ENCODE peak calls at places on chromosomes 16 and 17, in seven cellular contexts. One of them, this sample, is unnamed.
A peak's percentile ranks its signal among the peaks of the same experiment; 100 is the strongest.

GRCh38 chr17:58534901-58535421 is 20.5 kb upstream of the MTMR4 start:
- DNase-seq in lung: no peak
- DNase-seq in spleen: peak; percentile 21
- DNase-seq in keratinocyte: no peak
- DNase-seq in sigmoid colon: no peak
- DNase-seq in dorsolateral prefrontal cortex: no peak
- DNase-seq in AG10803: peak; percentile 69
- DNase-seq in this sample: no peak

GRCh38 chr16:85969159-85969558 is 70.2 kb downstream of the IRF8 start:
- DNase-seq in lung: no peak
- DNase-seq in spleen: no peak
- DNase-seq in keratinocyte: no peak
- DNase-seq in sigmoid colon: no peak
- DNase-seq in dorsolateral prefrontal cortex: no peak
- DNase-seq in AG10803: peak; percentile 30
- DNase-seq in this sample: no peak

GRCh38 chr16:35559911-35560636 is 2100.7 kb downstream of the TP53TG3F start:
- DNase-seq in lung: no peak
- DNase-seq in spleen: no peak
- DNase-seq in keratinocyte: no peak
- DNase-seq in sigmoid colon: no peak
- DNase-seq in dorsolateral prefrontal cortex: no peak
- DNase-seq in AG10803: no peak
- DNase-seq in this sample: no peak

GRCh38 chr16:76277099-76278030 is at the start of gene CNTNAP4:
- DNase-seq in lung: no peak
- DNase-seq in spleen: no peak
- DNase-seq in keratinocyte: no peak
- DNase-seq in sigmoid colon: peak; percentile 81
- DNase-seq in dorsolateral prefrontal cortex: peak; percentile 87
- DNase-seq in AG10803: no peak
- DNase-seq in this sample: no peak

GRCh38 chr17:2120550-2121335 is 65.8 kb downstream of the HIC1 start:
- DNase-seq in lung: no peak
- DNase-seq in spleen: no peak
- DNase-seq in keratinocyte: no peak
- DNase-seq in sigmoid colon: no peak
- DNase-seq in dorsolateral prefrontal cortex: no peak
- DNase-seq in AG10803: peak; percentile 85
- DNase-seq in this sample: no peak

GRCh38 chr17:45225964-45226530 is 4.4 kb downstream of the FMNL1 start:
- DNase-seq in lung: peak; percentile 80
- DNase-seq in spleen: peak; percentile 99
- DNase-seq in keratinocyte: no peak
- DNase-seq in sigmoid colon: peak; percentile 86
- DNase-seq in dorsolateral prefrontal cortex: no peak
- DNase-seq in AG10803: no peak
- DNase-seq in this sample: no peak

GRCh38 chr16:68921654-68922053 is 78.3 kb downstream of the TANGO6 start:
- DNase-seq in lung: no peak
- DNase-seq in spleen: no peak
- DNase-seq in keratinocyte: peak; percentile 83
- DNase-seq in sigmoid colon: no peak
- DNase-seq in dorsolateral prefrontal cortex: no peak
- DNase-seq in AG10803: no peak
- DNase-seq in this sample: peak; percentile 82

GRCh38 chr16:56102159-56102798 is 89.0 kb upstream of the GNAO1 start:
- DNase-seq in lung: no peak
- DNase-seq in spleen: no peak
- DNase-seq in keratinocyte: no peak
- DNase-seq in sigmoid colon: peak; percentile 81
- DNase-seq in dorsolateral prefrontal cortex: no peak
- DNase-seq in AG10803: peak; percentile 3
- DNase-seq in this sample: no peak

GRCh38 chr16:86019446-86020047 is 120.6 kb downstream of the IRF8 start:
- DNase-seq in lung: no peak
- DNase-seq in spleen: no peak
- DNase-seq in keratinocyte: no peak
- DNase-seq in sigmoid colon: peak; percentile 41
- DNase-seq in dorsolateral prefrontal cortex: no peak
- DNase-seq in AG10803: no peak
- DNase-seq in this sample: no peak

GRCh38 chr17:51805765-51806164 is 352.7 kb downstream of the CA10 start:
- DNase-seq in lung: no peak
- DNase-seq in spleen: no peak
- DNase-seq in keratinocyte: no peak
- DNase-seq in sigmoid colon: no peak
- DNase-seq in dorsolateral prefrontal cortex: no peak
- DNase-seq in AG10803: no peak
- DNase-seq in this sample: no peak

GRCh38 chr17:71764507-71764906 is 356.3 kb upstream of the SOX9 start:
- DNase-seq in lung: no peak
- DNase-seq in spleen: no peak
- DNase-seq in keratinocyte: no peak
- DNase-seq in sigmoid colon: no peak
- DNase-seq in dorsolateral prefrontal cortex: no peak
- DNase-seq in AG10803: no peak
- DNase-seq in this sample: no peak

GRCh38 chr17:44346064-44346844 is 1.2 kb downstream of the GRN start:
- DNase-seq in lung: no peak
- DNase-seq in spleen: no peak
- DNase-seq in keratinocyte: no peak
- DNase-seq in sigmoid colon: no peak
- DNase-seq in dorsolateral prefrontal cortex: no peak
- DNase-seq in AG10803: no peak
- DNase-seq in this sample: no peak

GRCh38 chr17:76562734-76563148 is 22.9 kb downstream of the PRCD start:
- DNase-seq in lung: no peak
- DNase-seq in spleen: no peak
- DNase-seq in keratinocyte: no peak
- DNase-seq in sigmoid colon: no peak
- DNase-seq in dorsolateral prefrontal cortex: no peak
- DNase-seq in AG10803: peak; percentile 88
- DNase-seq in this sample: no peak

GRCh38 chr16:75580-76501 is 2.2 kb upstream of the MPG start:
- DNase-seq in lung: peak; percentile 73
- DNase-seq in spleen: no peak
- DNase-seq in keratinocyte: no peak
- DNase-seq in sigmoid colon: peak; percentile 95
- DNase-seq in dorsolateral prefrontal cortex: no peak
- DNase-seq in AG10803: peak; percentile 93
- DNase-seq in this sample: no peak
- H3K4me3 ChIP-seq in lung: no peak overlapping the region
- H3K4me3 ChIP-seq in spleen: no peak overlapping the region
- H3K4me3 ChIP-seq in keratinocyte: no peak overlapping the region
- H3K4me3 ChIP-seq in sigmoid colon: no peak overlapping the region
- H3K4me3 ChIP-seq in dorsolateral prefrontal cortex: no peak overlapping the region
- H3K4me3 ChIP-seq in AG10803: peak overlapping the region; percentile 9
- H3K4me3 ChIP-seq in this sample: no peak overlapping the region

GRCh38 chr17:36919407-36919968 is 17.8 kb upstream of the LHX1 start:
- DNase-seq in lung: no peak
- DNase-seq in spleen: no peak
- DNase-seq in keratinocyte: no peak
- DNase-seq in sigmoid colon: no peak
- DNase-seq in dorsolateral prefrontal cortex: no peak
- DNase-seq in AG10803: no peak
- DNase-seq in this sample: no peak

GRCh38 chr17:36922175-36922574 is 15.1 kb upstream of the LHX1 start:
- DNase-seq in lung: no peak
- DNase-seq in spleen: no peak
- DNase-seq in keratinocyte: no peak
- DNase-seq in sigmoid colon: no peak
- DNase-seq in dorsolateral prefrontal cortex: no peak
- DNase-seq in AG10803: no peak
- DNase-seq in this sample: no peak

GRCh38 chr17:36921131-36921851 is 16.0 kb upstream of the LHX1 start:
- DNase-seq in lung: no peak
- DNase-seq in spleen: no peak
- DNase-seq in keratinocyte: peak; percentile 92
- DNase-seq in sigmoid colon: no peak
- DNase-seq in dorsolateral prefrontal cortex: no peak
- DNase-seq in AG10803: no peak
- DNase-seq in this sample: peak; percentile 80

GRCh38 chr17:36920032-36921000 is 17.0 kb upstream of the LHX1 start:
- DNase-seq in lung: no peak
- DNase-seq in spleen: no peak
- DNase-seq in keratinocyte: no peak
- DNase-seq in sigmoid colon: no peak
- DNase-seq in dorsolateral prefrontal cortex: no peak
- DNase-seq in AG10803: no peak
- DNase-seq in this sample: no peak

GRCh38 chr17:36918260-36918691 is 19.0 kb upstream of the LHX1 start:
- DNase-seq in lung: no peak
- DNase-seq in spleen: no peak
- DNase-seq in keratinocyte: no peak
- DNase-seq in sigmoid colon: no peak
- DNase-seq in dorsolateral prefrontal cortex: no peak
- DNase-seq in AG10803: peak; percentile 22
- DNase-seq in this sample: no peak
- TF ChIP-seq CTCF in lung: no peak
- TF ChIP-seq CTCF in spleen: no peak
- TF ChIP-seq CTCF in keratinocyte: no peak
- TF ChIP-seq CTCF in sigmoid colon: no peak
- TF ChIP-seq CTCF in dorsolateral prefrontal cortex: no peak
- TF ChIP-seq CTCF in AG10803: no peak
- TF ChIP-seq CTCF in this sample: no peak

GRCh38 chr16:75073551-75074414 is 42.8 kb downstream of the LDHD start:
- DNase-seq in lung: no peak
- DNase-seq in spleen: no peak
- DNase-seq in keratinocyte: no peak
- DNase-seq in sigmoid colon: no peak
- DNase-seq in dorsolateral prefrontal cortex: no peak
- DNase-seq in AG10803: no peak
- DNase-seq in this sample: no peak
- H3K4me3 ChIP-seq in lung: no peak overlapping the region
- H3K4me3 ChIP-seq in spleen: no peak overlapping the region
- H3K4me3 ChIP-seq in keratinocyte: no peak overlapping the region
- H3K4me3 ChIP-seq in sigmoid colon: no peak overlapping the region
- H3K4me3 ChIP-seq in dorsolateral prefrontal cortex: no peak overlapping the region
- H3K4me3 ChIP-seq in AG10803: no peak overlapping the region
- H3K4me3 ChIP-seq in this sample: no peak overlapping the region

GRCh38 chr17:913207-913606 is 66.4 kb downstream of the NXN start:
- DNase-seq in lung: no peak
- DNase-seq in spleen: no peak
- DNase-seq in keratinocyte: no peak
- DNase-seq in sigmoid colon: no peak
- DNase-seq in dorsolateral prefrontal cortex: no peak
- DNase-seq in AG10803: no peak
- DNase-seq in this sample: no peak
- TF ChIP-seq CTCF in lung: no peak
- TF ChIP-seq CTCF in spleen: no peak
- TF ChIP-seq CTCF in keratinocyte: no peak
- TF ChIP-seq CTCF in sigmoid colon: no peak
- TF ChIP-seq CTCF in dorsolateral prefrontal cortex: no peak
- TF ChIP-seq CTCF in AG10803: no peak
- TF ChIP-seq CTCF in this sample: no peak